ENCODE peak calls at places on chromosomes 4 and X, in five cellular contexts. W is upper lobe of left lung, J is endodermal cell, C is PC-3, S is brain microvascular endothelial cell. L is an unnamed sample.

GRCh38 chrX:55057691-55058249 is 17.1 kb upstream of the PAGE2B start:
- DNase-seq in J (peak), S (peak), C (peak), W (no peak), L (peak)

GRCh38 chrX:13050151-13050550 is 5.7 kb upstream of the FAM9C start:
- DNase-seq in W (no peak), C (no peak), S (no peak), J (no peak), L (no peak)

GRCh38 chr4:11467931-11468330 is 39.2 kb upstream of the HS3ST1 start:
- DNase-seq in C (no peak), S (no peak), J (no peak), W (no peak), L (no peak)

GRCh38 chrX:77785746-77786548 is at the start of gene ATRX:
- DNase-seq in J (peak), C (peak), S (peak), W (peak), L (no peak)

GRCh38 chr4:16516796-16517413 is 290.6 kb upstream of the TAPT1 start:
- DNase-seq in W (peak), S (peak), C (peak), J (peak), L (no peak)

GRCh38 chr4:28886934-28887333 is 1833.2 kb upstream of the PCDH7 start:
- DNase-seq in J (no peak), S (no peak), C (peak), W (no peak), L (no peak)

GRCh38 chrX:101619336-101619735 is 1.5 kb upstream of the ARMCX6 start:
- DNase-seq in S (no peak), C (peak), J (peak), W (no peak), L (no peak)

GRCh38 chrX:123871309-123871708 is 11.5 kb downstream of the XIAP start:
- DNase-seq in J (no peak), W (no peak), S (no peak), C (no peak), L (no peak)

GRCh38 chr4:139774759-139775487 is 109.3 kb downstream of the MGST2 start:
- DNase-seq in W (no peak), C (peak), J (peak), S (no peak), L (no peak)

GRCh38 chrX:18448416-18448815 is 23.0 kb downstream of the CDKL5 start:
- DNase-seq in W (no peak), C (no peak), J (no peak), S (no peak), L (no peak)

GRCh38 chrX:56000169-56000568 is 232.0 kb upstream of the KLF8 start:
- DNase-seq in S (no peak), C (no peak), W (no peak), J (no peak), L (no peak)

GRCh38 chr4:16860506-16860905 is 37.9 kb downstream of the LDB2 start:
- DNase-seq in W (no peak), J (no peak), C (no peak), S (peak), L (no peak)

GRCh38 chr4:125838924-125839323 is 524.2 kb downstream of the FAT4 start:
- DNase-seq in S (peak), C (no peak), J (no peak), W (no peak), L (no peak)

GRCh38 chr4:174284181-174284886 is 623 bp downstream of the CEP44 start:
- DNase-seq in J (no peak), C (peak), S (peak), W (no peak), L (no peak)

GRCh38 chrX:87517571-87518141 is at the start of gene KLHL4:
- DNase-seq in W (no peak), C (peak), S (peak), J (peak), L (no peak)

GRCh38 chr4:112532267-112532666 is 16.3 kb upstream of the NEUROG2 start:
- DNase-seq in J (no peak), C (peak), S (no peak), W (no peak), L (no peak)

GRCh38 chrX:15277594-15277993 is 7.7 kb upstream of the ASB9 start:
- DNase-seq in C (no peak), W (no peak), J (no peak), S (no peak), L (no peak)

GRCh38 chr4:10605746-10606482 is 78.7 kb downstream of the CLNK start:
- DNase-seq in J (no peak), S (peak), C (peak), W (no peak), L (no peak)

GRCh38 chr4:149801416-149801815 is 14.2 kb downstream of the IQCM start:
- DNase-seq in C (no peak), S (no peak), W (no peak), J (no peak), L (no peak)

GRCh38 chr4:83362492-83363329 is 28.1 kb upstream of the HPSE start:
- DNase-seq in S (peak), C (peak), W (no peak), J (no peak), L (no peak)

GRCh38 chr4:21806991-21807390 is 141.6 kb downstream of the KCNIP4 start:
- DNase-seq in S (no peak), C (peak), J (no peak), W (no peak), L (no peak)

GRCh38 chrX:102837843-102838242 is 99.2 kb upstream of the RAB40AL start:
- DNase-seq in W (no peak), S (no peak), C (no peak), J (no peak), L (no peak)

GRCh38 chr4:20075479-20075878 is 176.2 kb upstream of the SLIT2 start:
- DNase-seq in J (no peak), W (no peak), C (peak), S (no peak), L (no peak)

GRCh38 chr4:17718471-17718870 is 63.0 kb downstream of the FAM184B start:
- DNase-seq in S (no peak), C (no peak), J (no peak), W (no peak), L (no peak)

GRCh38 chrX:17679820-17680219 is 57.5 kb upstream of the SCML1 start:
- DNase-seq in C (no peak), W (no peak), S (no peak), J (no peak), L (no peak)

GRCh38 chr4:148164529-148164928 is 277.7 kb downstream of the NR3C2 start:
- DNase-seq in C (no peak), J (no peak), S (no peak), W (no peak), L (no peak)
- H3K27ac ChIP-seq in C (no peak), J (no peak), S (no peak), W (no peak), L (no peak)

GRCh38 chr4:59537231-59537886 is 1662.8 kb upstream of the ADGRL3 start:
- DNase-seq in S (no peak), J (no peak), W (no peak), C (peak), L (no peak)
- H3K27ac ChIP-seq in S (no peak), J (no peak), W (no peak), C (peak), L (no peak)

GRCh38 chr4:60799214-60799613 is 400.9 kb upstream of the ADGRL3 start:
- DNase-seq in W (no peak), S (no peak), J (no peak), C (no peak), L (no peak)
- H3K27ac ChIP-seq in W (no peak), S (no peak), J (no peak), C (no peak), L (no peak)

GRCh38 chr4:2289955-2290333 is 28.0 kb upstream of the MXD4 start:
- DNase-seq in S (no peak), J (no peak), W (peak), C (no peak), L (no peak)

GRCh38 chr4:2289311-2289954 is 27.5 kb upstream of the MXD4 start:
- DNase-seq in C (no peak), J (peak), S (no peak), W (peak), L (no peak)

GRCh38 chr4:2290974-2291704 is 29.2 kb upstream of the MXD4 start:
- DNase-seq in C (no peak), S (no peak), W (peak), J (peak), L (no peak)

GRCh38 chr4:2291705-2292651 is 30.1 kb upstream of the MXD4 start:
- DNase-seq in S (no peak), C (no peak), W (peak), J (peak), L (no peak)

DNA sequence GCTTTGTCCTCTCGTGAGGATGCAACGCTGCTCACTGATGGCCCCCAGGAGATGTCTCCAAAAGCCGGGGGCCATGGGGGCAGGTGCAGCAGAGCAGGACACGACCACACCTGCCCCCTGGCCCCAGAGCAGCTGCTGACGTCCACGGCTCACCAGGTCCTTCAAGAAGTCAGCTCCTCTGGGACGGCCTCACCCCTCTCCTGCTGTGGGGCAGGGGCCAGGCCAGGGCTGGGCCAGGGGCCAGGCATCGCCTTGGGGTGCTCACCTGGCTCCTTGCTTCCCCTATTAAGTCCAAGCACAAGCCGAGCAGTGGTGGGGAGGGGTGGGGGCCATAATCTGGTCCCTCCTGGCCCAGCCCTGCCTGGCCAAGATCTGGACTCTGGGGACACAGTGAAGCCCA is 28.6 kb upstream of the MXD4 start:
- DNase-seq in W (peak), J (no peak), S (no peak), C (no peak), L (no peak)
- H3K27ac ChIP-seq in W (no peak), J (no peak), S (no peak), C (no peak), L (no peak)

GRCh38 chr4:100982345-100982744 is 365.0 kb downstream of the PPP3CA start:
- DNase-seq in J (no peak), W (no peak), S (peak), C (no peak), L (no peak)
- H3K27ac ChIP-seq in J (no peak), W (no peak), S (no peak), C (no peak), L (peak)

GRCh38 chr4:1009647-1010521 is 1.5 kb upstream of the FGFRL1 start:
- DNase-seq in J (peak), W (peak), C (peak), S (peak), L (peak)
- H3K27ac ChIP-seq in J (no peak), W (peak), C (peak), S (no peak), L (peak)

GRCh38 chr4:94472056-94472826 is 20.5 kb downstream of the PDLIM5 start:
- DNase-seq in C (peak), S (no peak), J (no peak), W (no peak), L (no peak)
- H3K27ac ChIP-seq in C (peak), S (no peak), J (no peak), W (no peak), L (no peak)

DNA sequence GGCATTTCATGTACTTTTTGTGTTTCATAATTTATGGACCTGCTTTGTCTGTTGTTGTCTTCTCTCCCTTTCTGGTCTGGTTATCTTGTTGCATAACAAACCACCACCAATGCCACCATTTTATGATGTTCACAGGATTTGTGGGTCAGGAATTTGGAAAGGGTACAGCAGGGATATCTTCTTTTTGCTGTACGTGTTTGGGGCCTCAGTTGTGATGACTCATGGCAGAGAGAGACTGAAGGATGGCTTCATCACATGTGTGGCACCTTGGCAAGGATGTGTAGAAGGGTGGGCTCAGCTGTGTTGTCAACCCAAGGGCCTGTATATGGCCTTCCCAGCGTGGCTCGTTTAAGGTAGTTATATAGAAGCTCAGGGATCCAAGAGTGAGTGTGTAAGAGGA is 35.2 kb downstream of the KDM6A start:
- DNase-seq in C (no peak), J (no peak), S (no peak), W (no peak), L (no peak)
- H3K27ac ChIP-seq in C (no peak), J (no peak), S (no peak), W (no peak), L (no peak)

DNA sequence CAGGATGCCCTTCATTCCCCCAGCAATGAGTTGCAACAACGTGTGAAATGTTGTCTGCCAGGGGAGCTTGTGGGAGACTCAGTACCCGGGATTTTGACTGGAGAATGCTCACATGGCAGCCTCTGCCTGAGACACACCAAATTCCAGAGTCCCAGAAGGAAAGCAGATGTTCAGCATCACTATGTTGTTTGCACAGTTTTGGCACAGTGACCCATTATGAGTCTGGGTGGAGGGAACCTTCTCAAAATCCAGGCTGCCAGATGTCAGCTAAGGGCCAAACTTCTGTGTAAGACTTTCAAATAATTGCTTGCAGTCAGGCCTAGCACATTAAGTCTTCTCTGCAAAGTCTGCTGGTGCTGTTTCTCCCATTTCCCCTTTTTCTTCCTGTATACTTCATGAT is 1029.6 kb upstream of the TENM3 start:
- DNase-seq in J (no peak), C (no peak), S (no peak), W (no peak), L (no peak)
- H3K27ac ChIP-seq in J (no peak), C (no peak), S (no peak), W (no peak), L (no peak)

GRCh38 chr4:52711834-52712171 is 39.4 kb downstream of the ERVMER34-1 start:
- DNase-seq in J (no peak), S (no peak), W (no peak), C (peak), L (no peak)
- H3K27ac ChIP-seq in J (no peak), S (no peak), W (peak), C (no peak), L (no peak)

L was measured in HL-60.